ENCODE peak calls at places on chromosome 18, in five cellular contexts. E, R, Q, W and T are unnamed samples.

GRCh38 chr18:9898792-9899549 is 13.2 kb downstream of the TXNDC2 start:
- DNase-seq in R (peak; percentile 86), Q (no peak), E (no peak), W (no peak), T (peak; percentile 60)

GRCh38 chr18:24270937-24271380 is 126.7 kb downstream of the OSBPL1A start:
- DNase-seq in Q (no peak), W (no peak), R (peak; percentile 54), E (no peak), T (peak; percentile 42)

GRCh38 chr18:2920027-2920426 is 73.2 kb downstream of the EMILIN2 start:
- DNase-seq in W (no peak), Q (no peak), E (no peak), R (no peak), T (no peak)

GRCh38 chr18:21747268-21747667 is 6.7 kb downstream of the MIB1 start:
- DNase-seq in W (no peak), R (no peak), E (no peak), Q (no peak), T (no peak)

GRCh38 chr18:76463358-76463757 is 31.7 kb downstream of the ZNF516 start:
- DNase-seq in R (no peak), W (no peak), E (no peak), Q (no peak), T (no peak)

GRCh38 chr18:59802031-59802430 is 97.8 kb upstream of the PMAIP1 start:
- DNase-seq in E (no peak), R (no peak), W (no peak), Q (no peak), T (no peak)

GRCh38 chr18:36711813-36712444 is 116.9 kb downstream of the TPGS2 start:
- DNase-seq in R (peak; percentile 79), W (no peak), Q (no peak), E (no peak), T (no peak)

GRCh38 chr18:24128700-24129099 is 10.2 kb upstream of the CABYR start:
- DNase-seq in E (no peak), Q (no peak), R (no peak), W (no peak), T (no peak)

GRCh38 chr18:48713302-48713701 is 174.5 kb downstream of the CTIF start:
- DNase-seq in R (no peak), W (no peak), Q (no peak), E (no peak), T (no peak)

GRCh38 chr18:76466410-76466991 is 28.5 kb downstream of the ZNF516 start:
- DNase-seq in E (no peak), W (no peak), R (no peak), Q (no peak), T (no peak)

GRCh38 chr18:67001052-67001451 is 397.2 kb upstream of the CDH19 start:
- DNase-seq in Q (no peak), R (no peak), W (no peak), E (no peak), T (no peak)

GRCh38 chr18:43879350-43879749 is 602.1 kb upstream of the SYT4 start:
- DNase-seq in E (no peak), Q (no peak), W (no peak), R (no peak), T (no peak)

GRCh38 chr18:35478520-35479435 is 19.0 kb downstream of the INO80C start:
- DNase-seq in R (peak; percentile 86), W (no peak), E (peak; percentile 35), Q (no peak), T (no peak)

GRCh38 chr18:62767321-62767720 is 52.0 kb downstream of the PHLPP1 start:
- DNase-seq in Q (no peak), E (no peak), W (no peak), R (peak; percentile 34), T (no peak)

GRCh38 chr18:79949571-79950439 is 1.6 kb downstream of the SLC66A2 start:
- DNase-seq in W (no peak), R (no peak), E (no peak), Q (peak; percentile 76), T (peak; percentile 92)

GRCh38 chr18:1998121-1998520 is 573.2 kb downstream of the METTL4 start:
- DNase-seq in W (no peak), Q (no peak), R (no peak), E (no peak), T (no peak)

GRCh38 chr18:33916200-33916599 is 308.5 kb downstream of the NOL4 start:
- DNase-seq in Q (peak; percentile 35), R (no peak), E (no peak), W (peak; percentile 24), T (no peak)

GRCh38 chr18:4096501-4096900 is 358.6 kb downstream of the DLGAP1 start:
- DNase-seq in W (no peak), E (no peak), R (peak; percentile 39), Q (no peak), T (no peak)

GRCh38 chr18:46278481-46279465 is 174.6 kb downstream of the HAUS1 start:
- DNase-seq in R (peak; percentile 59), Q (no peak), W (no peak), E (no peak), T (no peak)

GRCh38 chr18:22606563-22607283 is 189.0 kb upstream of the CTAGE1 start:
- DNase-seq in Q (no peak), R (no peak), E (no peak), W (no peak), T (no peak)

GRCh38 chr18:22166070-22166972 is 3.1 kb upstream of the GATA6 start:
- DNase-seq in E (no peak), Q (no peak), W (no peak), R (no peak), T (no peak)

GRCh38 chr18:286515-287310 is 18.9 kb upstream of the THOC1 start:
- DNase-seq in E (no peak), Q (peak; percentile 12), R (peak; percentile 42), W (peak; percentile 28), T (peak; percentile 32)